ENCODE peak calls at places on chromosomes 3 and 15, in ten cellular contexts. O, J, B, Q, M, H, T, P, N and K are unnamed samples.
A peak's percentile ranks its signal among the peaks of the same experiment; 100 is the strongest.

GRCh38 chr3:64344721-64345207 is 119.5 kb upstream of the PRICKLE2 start:
- DNase-seq in O (no peak), J (peak; percentile 98), B (no peak), Q (no peak), M (peak; percentile 93), H (no peak), T (no peak), P (no peak), N (no peak), K (no peak)

GRCh38 chr15:49423021-49423420 is at the start of gene FGF7:
- DNase-seq in O (no peak), J (no peak), B (no peak), Q (no peak), M (peak; percentile 88), H (no peak), T (no peak), P (no peak), N (no peak), K (no peak)

GRCh38 chr3:45367451-45367850 is 20.9 kb upstream of the LARS2 start:
- DNase-seq in O (no peak), J (no peak), B (no peak), Q (no peak), M (peak; percentile 81), H (peak; percentile 70), T (no peak), P (no peak), N (no peak), K (no peak)

GRCh38 chr3:71186816-71187215 is 396.7 kb downstream of the FOXP1 start:
- DNase-seq in O (no peak), J (no peak), B (no peak), Q (no peak), M (no peak), H (no peak), T (no peak), P (no peak), N (no peak), K (no peak)

GRCh38 chr3:46736006-46736872 is 18.6 kb upstream of the PRSS50 start:
- DNase-seq in O (no peak), J (no peak), B (no peak), Q (no peak), M (no peak), H (no peak), T (no peak), P (no peak), N (no peak), K (no peak)

GRCh38 chr3:89576417-89576816 is 469.0 kb downstream of the EPHA3 start:
- DNase-seq in O (no peak), J (no peak), B (no peak), Q (no peak), M (no peak), H (no peak), T (no peak), P (no peak), N (no peak), K (no peak)

GRCh38 chr3:15342252-15342651 is 9.9 kb upstream of the SH3BP5 start:
- DNase-seq in O (no peak), J (no peak), B (no peak), Q (no peak), M (no peak), H (no peak), T (no peak), P (no peak), N (no peak), K (no peak)

GRCh38 chr15:85380860-85381535 is 595 bp downstream of the AKAP13 start:
- DNase-seq in O (peak; percentile 65), J (no peak), B (no peak), Q (peak; percentile 37), M (peak; percentile 74), H (peak; percentile 39), T (peak; percentile 41), P (peak; percentile 73), N (peak; percentile 56), K (peak; percentile 60)

GRCh38 chr3:160395297-160395696 is 3.7 kb downstream of the IFT80 start:
- DNase-seq in O (no peak), J (peak; percentile 55), B (peak; percentile 27), Q (no peak), M (peak; percentile 85), H (no peak), T (no peak), P (no peak), N (no peak), K (no peak)

GRCh38 chr15:93034512-93034911 is 54.5 kb downstream of the RGMA start:
- DNase-seq in O (no peak), J (peak; percentile 32), B (no peak), Q (no peak), M (no peak), H (no peak), T (no peak), P (no peak), N (no peak), K (no peak)

GRCh38 chr3:150830094-150830681 is 67.2 kb upstream of the SIAH2 start:
- DNase-seq in O (no peak), J (no peak), B (no peak), Q (no peak), M (peak; percentile 8), H (no peak), T (no peak), P (no peak), N (no peak), K (no peak)

GRCh38 chr15:22839046-22839705 is 710 bp downstream of the NIPA2 start:
- DNase-seq in O (no peak), J (no peak), B (no peak), Q (no peak), M (peak; percentile 48), H (no peak), T (no peak), P (no peak), N (no peak), K (no peak)

GRCh38 chr3:67521053-67521646 is 133.3 kb downstream of the SUCLG2 start:
- DNase-seq in O (no peak), J (no peak), B (no peak), Q (no peak), M (no peak), H (no peak), T (no peak), P (no peak), N (no peak), K (no peak)

GRCh38 chr3:180680097-180680430 is 775 bp upstream of the CCDC39 start:
- DNase-seq in O (peak; percentile 8), J (no peak), B (no peak), Q (no peak), M (peak; percentile 52), H (no peak), T (no peak), P (no peak), N (no peak), K (no peak)

GRCh38 chr3:85808750-85809149 is 850.0 kb downstream of the CADM2 start:
- DNase-seq in O (no peak), J (no peak), B (no peak), Q (no peak), M (no peak), H (no peak), T (no peak), P (no peak), N (no peak), K (no peak)

GRCh38 chr15:23039917-23040281 is 530 bp upstream of the TUBGCP5 start:
- DNase-seq in O (no peak), J (no peak), B (no peak), Q (no peak), M (no peak), H (no peak), T (no peak), P (no peak), N (no peak), K (no peak)

GRCh38 chr3:28674212-28674611 is 325.6 kb upstream of the AZI2 start:
- DNase-seq in O (no peak), J (no peak), B (no peak), Q (no peak), M (no peak), H (no peak), T (no peak), P (no peak), N (no peak), K (no peak)

GRCh38 chr3:180002006-180002405 is 34.7 kb downstream of the PEX5L start:
- DNase-seq in O (no peak), J (no peak), B (no peak), Q (no peak), M (no peak), H (no peak), T (no peak), P (no peak), N (no peak), K (no peak)

GRCh38 chr15:92164327-92165000 is 229.2 kb upstream of the ST8SIA2 start:
- DNase-seq in O (no peak), J (peak; percentile 81), B (no peak), Q (no peak), M (peak; percentile 5), H (no peak), T (no peak), P (no peak), N (no peak), K (no peak)